ENCODE peak calls at places on chromosomes 16 and 17, in seven cellular contexts. D, V, J, B, C, N and Z are unnamed samples.
A peak's percentile ranks its signal among the peaks of the same experiment; 100 is the strongest.

GRCh38 chr16:66561381-66562080 is 4.7 kb upstream of the CMTM1 start:
- DNase-seq in B (no peak), V (no peak), D (no peak), J (no peak), N (no peak), C (no peak), Z (no peak)

GRCh38 chr17:79919164-79919585 is 79.9 kb upstream of the CBX4 start:
- DNase-seq in B (peak; percentile 100), C (peak; percentile 94), N (no peak), V (peak; percentile 84), J (peak; percentile 95), D (peak; percentile 94), Z (peak; percentile 89)

GRCh38 chr17:57927048-57927723 is 28.0 kb downstream of the CUEDC1 start:
- DNase-seq in N (no peak), C (peak; percentile 51), B (peak; percentile 55), J (no peak), D (no peak), V (no peak), Z (no peak)

GRCh38 chr16:28880955-28881354 is 2.7 kb downstream of the ATP2A1 start:
- DNase-seq in C (no peak), N (no peak), V (no peak), D (no peak), J (no peak), B (no peak), Z (no peak)

GRCh38 chr16:75387951-75388350 is 45.4 kb downstream of the CFDP1 start:
- DNase-seq in B (no peak), V (no peak), D (no peak), C (no peak), N (no peak), J (no peak), Z (no peak)

GRCh38 chr16:58026139-58026704 is 668 bp downstream of the MMP15 start:
- DNase-seq in D (peak; percentile 62), J (peak; percentile 68), C (peak; percentile 52), V (no peak), B (peak; percentile 71), N (no peak), Z (no peak)

GRCh38 chr16:2970563-2970962 is 1.4 kb downstream of the PAQR4 start:
- DNase-seq in N (no peak), C (no peak), D (no peak), V (no peak), B (no peak), J (no peak), Z (no peak)

GRCh38 chr17:74253036-74253435 is 21.0 kb upstream of the DNAI2 start:
- DNase-seq in V (no peak), N (no peak), B (no peak), D (no peak), C (no peak), J (no peak), Z (no peak)

GRCh38 chr17:79664925-79665738 is 54.3 kb upstream of the RBFOX3 start:
- DNase-seq in N (no peak), J (peak; percentile 69), B (peak; percentile 88), D (peak; percentile 75), V (peak; percentile 74), C (peak; percentile 79), Z (no peak)

GRCh38 chr16:89898201-89898967 is 20.3 kb upstream of the MC1R start:
- DNase-seq in B (no peak), V (no peak), C (no peak), J (no peak), N (no peak), D (no peak), Z (no peak)

GRCh38 chr17:48586355-48586924 is 3.6 kb downstream of the HOXB3 start:
- DNase-seq in C (no peak), B (no peak), J (no peak), N (peak; percentile 60), D (no peak), V (no peak), Z (no peak)

GRCh38 chr16:49093939-49094338 is 187.7 kb downstream of the CBLN1 start:
- DNase-seq in J (no peak), B (no peak), D (no peak), N (no peak), V (no peak), C (no peak), Z (no peak)

GRCh38 chr17:81664051-81664470 is 2.3 kb downstream of the OXLD1 start:
- DNase-seq in D (no peak), C (no peak), B (no peak), N (no peak), V (no peak), J (no peak), Z (no peak)

GRCh38 chr16:25198021-25198420 is 18.7 kb upstream of the AQP8 start:
- DNase-seq in J (no peak), V (no peak), C (no peak), N (no peak), B (no peak), D (no peak), Z (no peak)

GRCh38 chr17:42347198-42347597 is 41.0 kb downstream of the STAT3 start:
- DNase-seq in C (peak; percentile 44), B (peak; percentile 76), N (no peak), D (peak; percentile 36), J (peak; percentile 83), V (peak; percentile 65), Z (no peak)

GRCh38 chr17:59427996-59428395 is 96.5 kb downstream of the YPEL2 start:
- DNase-seq in N (no peak), C (no peak), J (no peak), V (peak; percentile 51), D (peak; percentile 59), B (no peak), Z (no peak)

GRCh38 chr17:59425085-59425901 is 93.8 kb downstream of the YPEL2 start:
- DNase-seq in C (peak; percentile 28), V (peak; percentile 76), B (no peak), N (no peak), D (peak; percentile 67), J (no peak), Z (no peak)

GRCh38 chr17:59426031-59426430 is 94.6 kb downstream of the YPEL2 start:
- DNase-seq in D (no peak), C (no peak), B (no peak), V (no peak), J (no peak), N (no peak), Z (no peak)

GRCh38 chr17:59428896-59429460 is 97.5 kb downstream of the YPEL2 start:
- DNase-seq in J (no peak), C (no peak), B (no peak), V (no peak), D (no peak), N (no peak), Z (no peak)

GRCh38 chr17:59427425-59427921 is 96.0 kb downstream of the YPEL2 start:
- DNase-seq in V (peak; percentile 63), J (no peak), N (no peak), D (peak; percentile 44), C (no peak), B (no peak), Z (peak; percentile 89)
- H3K27ac ChIP-seq in V (peak overlapping the region; percentile 93), J (no peak overlapping the region), N (no peak overlapping the region), D (peak overlapping the region; percentile 85), C (peak overlapping the region; percentile 88), B (peak overlapping the region; percentile 45), Z (peak overlapping the region; percentile 91)

GRCh38 chr16:50326264-50326663 is 42.5 kb downstream of the BRD7 start:
- DNase-seq in B (no peak), V (no peak), D (no peak), N (no peak), C (no peak), J (no peak), Z (no peak)

GRCh38 chr16:50324345-50324744 is 44.4 kb downstream of the BRD7 start:
- DNase-seq in C (no peak), J (no peak), V (no peak), B (no peak), N (no peak), D (no peak), Z (no peak)

GRCh38 chr16:50322333-50322732 is 46.5 kb downstream of the BRD7 start:
- DNase-seq in B (no peak), D (no peak), N (no peak), C (no peak), J (no peak), V (no peak), Z (no peak)

GRCh38 chr16:50320310-50320709 is 48.5 kb downstream of the BRD7 start:
- DNase-seq in B (no peak), N (no peak), J (no peak), C (no peak), V (no peak), D (no peak), Z (no peak)

DNA sequence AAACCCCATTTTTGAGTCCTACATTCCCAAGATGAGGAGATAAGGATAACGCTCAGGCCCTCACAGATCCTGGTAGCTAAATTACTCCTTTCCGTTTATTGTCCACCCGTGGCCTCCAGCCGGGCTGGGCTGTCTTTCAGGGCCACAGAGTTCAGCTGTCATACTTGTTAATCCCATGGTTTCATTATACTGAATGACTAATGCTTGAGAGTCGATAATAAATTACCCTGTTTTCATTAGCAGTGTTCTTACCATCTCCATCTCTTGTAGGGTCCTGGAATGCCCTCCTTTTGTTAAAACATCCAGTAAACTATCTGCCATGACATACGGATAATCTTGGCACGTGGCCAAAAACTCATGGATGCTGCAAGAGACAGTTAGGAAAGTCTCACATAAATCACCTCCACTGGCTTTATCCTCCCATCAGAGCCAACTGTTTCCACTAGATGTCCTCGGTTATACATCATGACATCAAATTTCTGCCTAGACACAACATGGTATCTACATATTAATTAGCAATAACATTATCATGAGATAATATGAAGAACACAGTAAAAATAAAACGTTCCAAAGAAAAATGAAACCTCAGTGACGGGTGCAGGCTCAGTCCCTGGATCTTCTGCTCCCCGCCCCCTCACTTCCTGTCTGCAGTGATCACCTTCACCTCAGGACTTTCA is 45.3 kb downstream of the BRD7 start:
- DNase-seq in N (no peak), J (no peak), B (no peak), V (no peak), C (no peak), D (no peak), Z (no peak)
- H3K27ac ChIP-seq in N (peak overlapping the region; percentile 13), J (no peak overlapping the region), B (no peak overlapping the region), V (no peak overlapping the region), C (peak overlapping the region; percentile 26), D (no peak overlapping the region), Z (no peak overlapping the region)

GRCh38 chr16:813916-814412 is 13.4 kb upstream of the GNG13 start:
- DNase-seq in V (no peak), N (no peak), J (no peak), B (no peak), D (no peak), C (no peak), Z (no peak)
- H3K27ac ChIP-seq in V (no peak overlapping the region), N (no peak overlapping the region), J (no peak overlapping the region), B (no peak overlapping the region), D (no peak overlapping the region), C (no peak overlapping the region), Z (no peak overlapping the region)

GRCh38 chr17:29846298-29846697 is 83.7 kb downstream of the SSH2 start:
- DNase-seq in V (no peak), N (no peak), J (no peak), B (no peak), D (no peak), C (no peak), Z (no peak)

GRCh38 chr17:29847118-29847517 is 82.9 kb downstream of the SSH2 start:
- DNase-seq in D (no peak), N (no peak), B (no peak), V (no peak), J (no peak), C (no peak), Z (no peak)

GRCh38 chr17:29840884-29841283 is 89.1 kb downstream of the SSH2 start:
- DNase-seq in J (no peak), B (no peak), C (no peak), N (no peak), D (no peak), V (no peak), Z (no peak)

GRCh38 chr17:29847527-29847931 is 82.5 kb downstream of the SSH2 start:
- DNase-seq in N (no peak), V (no peak), J (no peak), B (no peak), D (no peak), C (no peak), Z (no peak)

GRCh38 chr17:29844339-29845048 is 85.5 kb downstream of the SSH2 start:
- DNase-seq in V (peak; percentile 37), N (no peak), B (no peak), D (no peak), C (no peak), J (no peak), Z (no peak)
- H3K27ac ChIP-seq in V (no peak overlapping the region), N (no peak overlapping the region), B (no peak overlapping the region), D (no peak overlapping the region), C (no peak overlapping the region), J (no peak overlapping the region), Z (no peak overlapping the region)